ENCODE peak calls at places on chromosomes 5 and 9, in eight cellular contexts. K, V, N, T, I, X, W and C are unnamed samples.

GRCh38 chr5:14946813-14947640 is 75.4 kb upstream of the ANKH start:
- DNase-seq in T (no peak), X (no peak), N (peak), K (no peak), I (no peak), V (peak), W (peak), C (peak)

GRCh38 chr9:122785269-122785668 is 3.5 kb upstream of the OR5C1 start:
- DNase-seq in V (no peak), N (no peak), K (no peak), I (no peak), X (no peak), W (no peak), T (no peak), C (no peak)

GRCh38 chr5:102596113-102596512 is 97.3 kb upstream of the SLCO6A1 start:
- DNase-seq in I (no peak), N (no peak), X (no peak), T (no peak), K (no peak), V (no peak), W (no peak), C (no peak)

GRCh38 chr5:167332291-167332690 is 959.2 kb upstream of the WWC1 start:
- DNase-seq in X (no peak), V (no peak), K (no peak), I (no peak), W (no peak), T (no peak), N (no peak), C (no peak)

GRCh38 chr9:34010979-34011378 is 37.7 kb downstream of the UBAP2 start:
- DNase-seq in K (no peak), I (no peak), T (no peak), N (peak), X (no peak), V (peak), W (peak), C (peak)

GRCh38 chr5:89342106-89342876 is 459.3 kb upstream of the MEF2C start:
- DNase-seq in N (peak), V (peak), I (no peak), K (no peak), T (no peak), W (no peak), X (no peak), C (peak)

GRCh38 chr5:56148453-56148971 is 84.6 kb downstream of the ANKRD55 start:
- DNase-seq in X (no peak), N (no peak), T (no peak), K (no peak), I (no peak), V (no peak), W (no peak), C (no peak)

GRCh38 chr5:132225165-132226032 is 2.3 kb downstream of the P4HA2 start:
- DNase-seq in X (no peak), K (no peak), V (peak), I (peak), N (peak), T (no peak), W (no peak), C (peak)

GRCh38 chr5:82234880-82235279 is 43.3 kb downstream of the RPS23 start:
- DNase-seq in I (no peak), W (no peak), X (no peak), V (no peak), T (no peak), K (no peak), N (no peak), C (no peak)

GRCh38 chr5:179679014-179679674 is 1.7 kb downstream of the CBY3 start:
- DNase-seq in V (peak), N (peak), W (no peak), X (peak), I (no peak), K (peak), T (peak), C (no peak)

GRCh38 chr9:89254773-89255125 is 56.2 kb upstream of the CKS2 start:
- DNase-seq in T (no peak), W (no peak), N (no peak), V (no peak), X (no peak), K (no peak), I (no peak), C (no peak)

GRCh38 chr9:136996361-136997281 is at the start of gene CLIC3:
- DNase-seq in W (no peak), I (no peak), X (peak), V (no peak), K (peak), N (peak), T (peak), C (no peak)

GRCh38 chr9:5773324-5773999 is 59.5 kb downstream of the ERMP1 start:
- DNase-seq in K (no peak), T (no peak), V (no peak), W (no peak), X (no peak), N (no peak), I (no peak), C (no peak)

GRCh38 chr5:16964821-16965220 is 28.7 kb upstream of the MYO10 start:
- DNase-seq in T (no peak), W (no peak), I (no peak), N (peak), K (no peak), X (no peak), V (no peak), C (no peak)

GRCh38 chr9:136152543-136152866 is 33.8 kb upstream of the TMEM250 start:
- DNase-seq in I (no peak), V (no peak), K (no peak), X (no peak), N (no peak), W (no peak), T (no peak), C (no peak)